ENCODE peak calls at places on chromosomes 11 and 22, in five cellular contexts. N is mesothelial cell of epicardium, T is progenitor cell of endocrine pancreas, K is astrocyte of the hippocampus, I is anterior cingulate cortex. G is an unnamed sample.
A peak's percentile ranks its signal among the peaks of the same experiment; 100 is the strongest.

GRCh38 chr11:130781906-130782305 is 134.4 kb downstream of the SNX19 start:
- DNase-seq in K (peak; percentile 72), T (no peak), I (no peak), N (no peak), G (no peak)

GRCh38 chr11:71388637-71389235 is 59.5 kb downstream of the DHCR7 start:
- DNase-seq in I (no peak), N (no peak), T (no peak), K (no peak), G (no peak)

GRCh38 chr11:126549273-126549585 is 193.7 kb downstream of the ST3GAL4 start:
- DNase-seq in K (no peak), T (no peak), I (no peak), N (no peak), G (no peak)

GRCh38 chr22:41833369-41834004 is 582 bp downstream of the SREBF2 start:
- DNase-seq in T (peak; percentile 35), K (peak; percentile 58), N (peak; percentile 63), I (no peak), G (peak; percentile 39)

GRCh38 chr22:35561796-35562526 is 21.3 kb downstream of the RASD2 start:
- DNase-seq in N (no peak), T (no peak), K (peak; percentile 80), I (no peak), G (no peak)

GRCh38 chr22:38840129-38840528 is 3.7 kb downstream of the NPTXR start:
- DNase-seq in T (no peak), N (no peak), K (no peak), I (no peak), G (no peak)

GRCh38 chr11:44992181-44992582 is 41.5 kb upstream of the TP53I11 start:
- DNase-seq in T (no peak), N (peak; percentile 22), I (no peak), K (no peak), G (peak; percentile 36)

GRCh38 chr11:69108030-69108429 is 47.7 kb upstream of the SMIM38 start:
- DNase-seq in I (no peak), N (no peak), T (no peak), K (no peak), G (no peak)

GRCh38 chr11:83191986-83192385 is 1.5 kb upstream of the ANKRD42 start:
- DNase-seq in N (no peak), K (no peak), I (no peak), T (no peak), G (no peak)

GRCh38 chr11:61555978-61556377 is 24.9 kb downstream of the SYT7 start:
- DNase-seq in K (no peak), T (no peak), N (no peak), I (no peak), G (no peak)

GRCh38 chr11:27217948-27218410 is 145.0 kb downstream of the CCDC34 start:
- DNase-seq in K (peak; percentile 88), N (no peak), I (no peak), T (no peak), G (no peak)

GRCh38 chr11:95577716-95578460 is 211.7 kb downstream of the FAM76B start:
- DNase-seq in T (no peak), N (no peak), I (no peak), K (peak; percentile 53), G (no peak)

GRCh38 chr11:83259559-83259958 is 26.6 kb downstream of the CCDC90B start:
- DNase-seq in I (no peak), K (no peak), N (no peak), T (no peak), G (no peak)

GRCh38 chr11:73011126-73011817 is 130.8 kb downstream of the FCHSD2 start:
- DNase-seq in N (no peak), K (no peak), I (no peak), T (no peak), G (no peak)

GRCh38 chr22:38882972-38883622 is 11.1 kb upstream of the CBX6 start:
- DNase-seq in T (no peak), K (no peak), I (no peak), N (no peak), G (no peak)

GRCh38 chr11:118435233-118435892 is 929 bp upstream of the KMT2A start:
- DNase-seq in K (peak; percentile 67), I (no peak), N (peak; percentile 69), T (peak; percentile 66), G (no peak)

GRCh38 chr11:76184551-76184993 is 21.7 kb downstream of the WNT11 start:
- DNase-seq in I (no peak), N (no peak), T (no peak), K (no peak), G (no peak)

GRCh38 chr11:14907411-14908213 is 15.6 kb upstream of the CYP2R1 start:
- DNase-seq in I (no peak), T (peak; percentile 74), N (peak; percentile 86), K (peak; percentile 70), G (peak; percentile 71)

GRCh38 chr11:74506823-74507222 is 13.3 kb upstream of the LIPT2 start:
- DNase-seq in N (no peak), I (no peak), T (no peak), K (peak; percentile 11), G (no peak)

G was measured in breast epithelium.